ENCODE peak calls at places on chromosomes 16 and 17, in five cellular contexts. B, Y, X, S and F are unnamed samples.

GRCh38 chr16:82092711-82093110 is 57.7 kb downstream of the HSD17B2 start:
- DNase-seq in B (no peak), X (no peak), Y (no peak), S (no peak), F (no peak)

GRCh38 chr16:83660282-83660681 is 147.5 kb upstream of the HSBP1 start:
- DNase-seq in S (no peak), B (no peak), Y (no peak), X (no peak), F (no peak)

GRCh38 chr16:83849434-83849833 is 41.7 kb downstream of the HSBP1 start:
- DNase-seq in B (no peak), S (no peak), Y (no peak), X (no peak), F (no peak)

GRCh38 chr16:974606-975312 is 4.0 kb upstream of the LMF1 start:
- DNase-seq in B (no peak), S (no peak), Y (no peak), X (peak), F (no peak)

GRCh38 chr17:78645421-78646295 is 68.5 kb upstream of the DNAH17 start:
- DNase-seq in Y (peak), B (no peak), S (peak), X (no peak), F (peak)

GRCh38 chr17:70622382-70623260 is 453.3 kb downstream of the KCNJ2 start:
- DNase-seq in B (no peak), X (no peak), S (no peak), Y (no peak), F (peak)

GRCh38 chr16:56614549-56614991 is 6.2 kb downstream of the MT2A start:
- DNase-seq in X (peak), S (no peak), Y (no peak), B (no peak), F (no peak)

GRCh38 chr17:38693700-38694329 is 11.3 kb upstream of the MLLT6 start:
- DNase-seq in Y (no peak), S (peak), B (peak), X (no peak), F (peak)

GRCh38 chr17:29618272-29619065 is 4.2 kb downstream of the CORO6 start:
- DNase-seq in S (no peak), Y (no peak), X (no peak), B (no peak), F (no peak)

GRCh38 chr16:3017806-3018506 is at the start of gene CLDN6:
- DNase-seq in X (no peak), S (no peak), B (no peak), Y (no peak), F (no peak)

GRCh38 chr17:80793851-80794267 is 197.8 kb upstream of the CHMP6 start:
- DNase-seq in X (no peak), B (no peak), S (no peak), Y (no peak), F (no peak)

GRCh38 chr16:85555549-85556455 is 57.3 kb upstream of the GSE1 start:
- DNase-seq in B (no peak), S (no peak), X (no peak), Y (no peak), F (peak)

GRCh38 chr16:85359147-85359822 is 247.0 kb upstream of the CIBAR2 start:
- DNase-seq in B (no peak), Y (no peak), S (no peak), X (no peak), F (no peak)

GRCh38 chr16:78303946-78304345 is 204.5 kb downstream of the WWOX start:
- DNase-seq in S (no peak), Y (no peak), X (no peak), B (no peak), F (no peak)

GRCh38 chr16:49756971-49757743 is 98.8 kb downstream of the ZNF423 start:
- DNase-seq in Y (no peak), X (peak), B (no peak), S (no peak), F (no peak)

GRCh38 chr16:54783980-54784379 is 146.7 kb upstream of the IRX5 start:
- DNase-seq in X (no peak), Y (no peak), S (no peak), B (no peak), F (no peak)

GRCh38 chr16:1078579-1079021 is 6.1 kb downstream of the SSTR5 start:
- DNase-seq in Y (no peak), B (no peak), S (peak), X (no peak), F (no peak)

GRCh38 chr17:74417178-74418045 is 14.5 kb upstream of the GPRC5C start:
- DNase-seq in X (peak), S (no peak), B (no peak), Y (no peak), F (no peak)

GRCh38 chr17:19771971-19772630 is 24.0 kb upstream of the ALDH3A1 start:
- DNase-seq in Y (no peak), B (no peak), X (no peak), S (no peak), F (no peak)

GRCh38 chr17:7045492-7046126 is 1.7 kb upstream of the SLC16A11 start:
- DNase-seq in B (peak), S (no peak), Y (no peak), X (peak), F (no peak)

GRCh38 chr17:11898526-11899235 is 98.6 kb downstream of the ZNF18 start:
- DNase-seq in X (no peak), B (no peak), S (no peak), Y (no peak), F (no peak)

GRCh38 chr16:8959921-8960787 is 3.6 kb downstream of the USP7 start:
- DNase-seq in X (no peak), Y (no peak), S (no peak), B (no peak), F (no peak)

GRCh38 chr16:788399-789126 is at the start of gene CHTF18:
- DNase-seq in X (peak), S (peak), Y (peak), B (peak), F (peak)

GRCh38 chr17:36928450-36929125 is 8.7 kb upstream of the LHX1 start:
- DNase-seq in Y (no peak), S (no peak), X (no peak), B (no peak), F (no peak)

GRCh38 chr17:51710289-51710979 is 448.1 kb downstream of the CA10 start:
- DNase-seq in B (no peak), X (no peak), S (no peak), Y (no peak), F (no peak)

GRCh38 chr17:51707216-51707615 is 446.9 kb downstream of the UTP18 start:
- DNase-seq in Y (no peak), X (no peak), S (no peak), B (no peak), F (no peak)

GRCh38 chr17:51706098-51706497 is 445.8 kb downstream of the UTP18 start:
- DNase-seq in Y (no peak), X (no peak), B (no peak), S (no peak), F (no peak)

GRCh38 chr17:51709867-51710266 is 448.6 kb downstream of the CA10 start:
- DNase-seq in S (no peak), Y (no peak), X (no peak), B (no peak), F (no peak)

GRCh38 chr17:51711581-51711980 is 446.9 kb downstream of the CA10 start:
- DNase-seq in S (no peak), Y (no peak), X (no peak), B (no peak), F (no peak)
- TF ChIP-seq CTCF in S (no peak), Y (no peak), X (no peak), B (no peak), F (no peak)

GRCh38 chr17:81854974-81855774 is 5.2 kb downstream of the P4HB start:
- DNase-seq in S (peak), B (no peak), Y (no peak), X (no peak), F (no peak)
- TF ChIP-seq CTCF in S (no peak), B (no peak), Y (peak), X (peak), F (no peak)

DNA sequence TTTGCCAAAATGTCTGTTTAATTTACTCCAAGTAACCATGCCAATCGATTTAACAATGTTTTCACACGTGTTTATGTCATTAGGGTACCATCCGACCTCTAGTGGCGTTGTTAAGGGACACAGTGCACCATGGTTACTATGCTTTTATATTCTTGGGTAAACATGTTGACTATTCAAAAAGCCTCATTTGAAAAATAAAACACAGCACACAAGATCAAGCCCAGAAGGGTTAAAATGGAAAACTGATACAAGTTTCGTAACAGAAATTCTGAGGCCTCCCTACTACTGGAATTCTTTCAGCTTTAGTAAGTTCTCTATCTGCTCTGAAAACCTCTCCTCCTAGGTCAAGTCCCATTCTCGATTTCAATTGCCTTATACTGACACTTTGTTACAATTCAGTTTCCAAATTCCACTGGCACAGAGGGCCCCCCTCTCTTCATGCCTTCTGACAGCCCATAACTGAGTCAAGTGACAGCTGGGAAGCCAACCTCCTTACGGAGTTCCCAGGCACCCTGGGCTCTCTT is 2.1 kb downstream of the CFAP20 start:
- DNase-seq in S (peak), Y (no peak), B (peak), X (no peak), F (no peak)
- TF ChIP-seq CTCF in S (peak), Y (peak), B (peak), X (peak), F (peak)

GRCh38 chr17:43006639-43007551 is at the start of gene IFI35:
- DNase-seq in Y (peak), X (peak), B (peak), S (peak), F (peak)

GRCh38 chr17:42997984-42998938 is at the start of gene RPL27:
- DNase-seq in S (peak), Y (peak), B (peak), X (peak), F (peak)

GRCh38 chr17:42999003-42999525 is 845 bp downstream of the RPL27 start:
- DNase-seq in X (no peak), S (no peak), B (no peak), Y (no peak), F (no peak)

GRCh38 chr17:43003542-43004172 is 2.9 kb upstream of the IFI35 start:
- DNase-seq in S (no peak), B (no peak), Y (no peak), X (no peak), F (no peak)
- TF ChIP-seq CTCF in S (no peak), B (no peak), Y (peak), X (no peak), F (no peak)

GRCh38 chr16:67248401-67249177 is at the start of gene SLC9A5:
- DNase-seq in S (peak), X (no peak), B (no peak), Y (no peak), F (peak)
- TF ChIP-seq CTCF in S (no peak), X (peak), B (no peak), Y (peak), F (no peak)